ENCODE peak calls at places on chromosomes 4 and X, in ten cellular contexts. One of them, this sample, is unnamed.
A peak's percentile ranks its signal among the peaks of the same experiment; 100 is the strongest.

GRCh38 chr4:176588436-176588835 is 204.3 kb downstream of the VEGFC start:
- DNase-seq in epithelial cell of prostate: no peak
- DNase-seq in SJSA1: no peak
- DNase-seq in right cardiac atrium: no peak
- DNase-seq in GM23338: no peak
- DNase-seq in astrocyte: no peak
- DNase-seq in aorta: no peak
- DNase-seq in lung: no peak
- DNase-seq in heart right ventricle: no peak
- DNase-seq in substantia nigra: no peak
- DNase-seq in this sample: no peak

GRCh38 chrX:108309144-108309543 is 129.1 kb downstream of the COL4A6 start:
- DNase-seq in heart right ventricle: no peak
- DNase-seq in SJSA1: peak; percentile 32
- DNase-seq in right cardiac atrium: no peak
- DNase-seq in lung: no peak
- DNase-seq in aorta: no peak
- DNase-seq in astrocyte: peak; percentile 85
- DNase-seq in epithelial cell of prostate: no peak
- DNase-seq in substantia nigra: no peak
- DNase-seq in GM23338: no peak
- DNase-seq in this sample: no peak

GRCh38 chr4:128346054-128346716 is 58.6 kb upstream of the PGRMC2 start:
- DNase-seq in substantia nigra: no peak
- DNase-seq in astrocyte: peak; percentile 65
- DNase-seq in epithelial cell of prostate: no peak
- DNase-seq in aorta: no peak
- DNase-seq in GM23338: no peak
- DNase-seq in heart right ventricle: no peak
- DNase-seq in lung: no peak
- DNase-seq in SJSA1: no peak
- DNase-seq in right cardiac atrium: no peak
- DNase-seq in this sample: no peak

GRCh38 chrX:136453114-136453513 is 34.6 kb upstream of the BRS3 start:
- DNase-seq in SJSA1: no peak
- DNase-seq in substantia nigra: no peak
- DNase-seq in aorta: no peak
- DNase-seq in right cardiac atrium: no peak
- DNase-seq in astrocyte: no peak
- DNase-seq in GM23338: no peak
- DNase-seq in epithelial cell of prostate: no peak
- DNase-seq in heart right ventricle: no peak
- DNase-seq in lung: no peak
- DNase-seq in this sample: no peak

GRCh38 chr4:142126890-142127497 is 490.6 kb downstream of the IL15 start:
- DNase-seq in heart right ventricle: peak; percentile 70
- DNase-seq in SJSA1: peak; percentile 28
- DNase-seq in astrocyte: peak; percentile 56
- DNase-seq in right cardiac atrium: no peak
- DNase-seq in substantia nigra: peak; percentile 7
- DNase-seq in GM23338: peak; percentile 80
- DNase-seq in epithelial cell of prostate: peak; percentile 18
- DNase-seq in aorta: no peak
- DNase-seq in lung: peak; percentile 52
- DNase-seq in this sample: no peak

GRCh38 chr4:177155454-177155853 is 154.2 kb upstream of the NEIL3 start:
- DNase-seq in substantia nigra: no peak
- DNase-seq in SJSA1: no peak
- DNase-seq in heart right ventricle: no peak
- DNase-seq in astrocyte: no peak
- DNase-seq in lung: no peak
- DNase-seq in GM23338: peak; percentile 52
- DNase-seq in aorta: no peak
- DNase-seq in epithelial cell of prostate: no peak
- DNase-seq in right cardiac atrium: no peak
- DNase-seq in this sample: no peak

GRCh38 chr4:40630335-40631021 is 814 bp upstream of the RBM47 start:
- DNase-seq in lung: peak; percentile 83
- DNase-seq in aorta: peak; percentile 70
- DNase-seq in substantia nigra: peak; percentile 14
- DNase-seq in right cardiac atrium: peak; percentile 57
- DNase-seq in heart right ventricle: peak; percentile 14
- DNase-seq in astrocyte: no peak
- DNase-seq in SJSA1: no peak
- DNase-seq in epithelial cell of prostate: no peak
- DNase-seq in GM23338: peak; percentile 94
- DNase-seq in this sample: peak; percentile 27

GRCh38 chr4:10962246-10962645 is 277.7 kb upstream of the CLNK start:
- DNase-seq in epithelial cell of prostate: no peak
- DNase-seq in GM23338: no peak
- DNase-seq in lung: no peak
- DNase-seq in heart right ventricle: no peak
- DNase-seq in substantia nigra: no peak
- DNase-seq in SJSA1: no peak
- DNase-seq in aorta: no peak
- DNase-seq in right cardiac atrium: no peak
- DNase-seq in astrocyte: no peak
- DNase-seq in this sample: no peak

GRCh38 chr4:147547314-147548056 is 66.6 kb downstream of the EDNRA start:
- DNase-seq in SJSA1: peak; percentile 92
- DNase-seq in substantia nigra: no peak
- DNase-seq in aorta: no peak
- DNase-seq in astrocyte: peak; percentile 84
- DNase-seq in epithelial cell of prostate: no peak
- DNase-seq in right cardiac atrium: no peak
- DNase-seq in GM23338: no peak
- DNase-seq in lung: no peak
- DNase-seq in heart right ventricle: no peak
- DNase-seq in this sample: no peak

GRCh38 chr4:92265066-92265465 is 38.7 kb upstream of the GRID2 start:
- DNase-seq in GM23338: no peak
- DNase-seq in aorta: no peak
- DNase-seq in SJSA1: no peak
- DNase-seq in lung: no peak
- DNase-seq in substantia nigra: no peak
- DNase-seq in epithelial cell of prostate: no peak
- DNase-seq in right cardiac atrium: no peak
- DNase-seq in heart right ventricle: no peak
- DNase-seq in astrocyte: peak; percentile 1
- DNase-seq in this sample: no peak

GRCh38 chrX:37378399-37378798 is 29.2 kb downstream of the PRRG1 start:
- DNase-seq in lung: no peak
- DNase-seq in epithelial cell of prostate: no peak
- DNase-seq in astrocyte: peak; percentile 43
- DNase-seq in heart right ventricle: no peak
- DNase-seq in right cardiac atrium: no peak
- DNase-seq in SJSA1: peak; percentile 0
- DNase-seq in GM23338: no peak
- DNase-seq in substantia nigra: no peak
- DNase-seq in aorta: no peak
- DNase-seq in this sample: no peak

GRCh38 chrX:56783996-56784620 is 55.1 kb downstream of the NBDY start:
- DNase-seq in right cardiac atrium: no peak
- DNase-seq in heart right ventricle: no peak
- DNase-seq in SJSA1: no peak
- DNase-seq in substantia nigra: no peak
- DNase-seq in aorta: peak; percentile 33
- DNase-seq in epithelial cell of prostate: no peak
- DNase-seq in lung: no peak
- DNase-seq in astrocyte: no peak
- DNase-seq in GM23338: no peak
- DNase-seq in this sample: no peak

GRCh38 chrX:37959212-37960021 is 46.9 kb upstream of the SYTL5 start:
- DNase-seq in SJSA1: no peak
- DNase-seq in GM23338: peak; percentile 5
- DNase-seq in substantia nigra: no peak
- DNase-seq in epithelial cell of prostate: no peak
- DNase-seq in lung: no peak
- DNase-seq in aorta: no peak
- DNase-seq in astrocyte: no peak
- DNase-seq in heart right ventricle: no peak
- DNase-seq in right cardiac atrium: no peak
- DNase-seq in this sample: no peak

DNA sequence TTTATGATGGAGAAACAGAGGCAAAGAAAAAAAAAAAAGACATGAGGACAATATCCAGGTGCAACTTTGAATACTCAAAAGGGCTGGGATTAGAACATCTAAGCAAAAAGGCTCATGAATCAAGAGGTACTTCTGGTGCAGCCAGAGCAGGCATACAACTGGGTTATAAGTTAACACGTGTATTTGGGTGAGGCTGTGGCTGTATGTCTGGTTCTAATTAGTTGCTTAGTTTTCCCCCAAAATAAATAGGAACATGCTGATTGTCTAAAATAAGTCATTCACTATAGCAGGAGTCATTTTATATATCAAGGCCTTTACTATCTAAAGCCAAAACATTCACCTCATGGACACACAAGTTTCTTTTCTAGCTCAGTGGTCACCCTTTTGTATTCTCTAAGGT is 20.2 kb downstream of the NHS start:
- DNase-seq in epithelial cell of prostate: no peak
- DNase-seq in SJSA1: no peak
- DNase-seq in lung: no peak
- DNase-seq in GM23338: no peak
- DNase-seq in aorta: no peak
- DNase-seq in right cardiac atrium: no peak
- DNase-seq in astrocyte: no peak
- DNase-seq in heart right ventricle: no peak
- DNase-seq in substantia nigra: no peak
- DNase-seq in this sample: no peak
- H3K27ac ChIP-seq in epithelial cell of prostate: no peak overlapping the region
- H3K27ac ChIP-seq in SJSA1: no peak overlapping the region
- H3K27ac ChIP-seq in lung: no peak overlapping the region
- H3K27ac ChIP-seq in GM23338: no peak overlapping the region
- H3K27ac ChIP-seq in aorta: no peak overlapping the region
- H3K27ac ChIP-seq in right cardiac atrium: no peak overlapping the region
- H3K27ac ChIP-seq in astrocyte: no peak overlapping the region
- H3K27ac ChIP-seq in heart right ventricle: no peak overlapping the region
- H3K27ac ChIP-seq in substantia nigra: no peak overlapping the region
- H3K27ac ChIP-seq in this sample: no peak overlapping the region

GRCh38 chrX:3465017-3465416 is 118.6 kb upstream of the MXRA5 start:
- DNase-seq in heart right ventricle: no peak
- DNase-seq in lung: no peak
- DNase-seq in astrocyte: no peak
- DNase-seq in epithelial cell of prostate: no peak
- DNase-seq in GM23338: no peak
- DNase-seq in SJSA1: peak; percentile 15
- DNase-seq in substantia nigra: no peak
- DNase-seq in right cardiac atrium: no peak
- DNase-seq in aorta: no peak
- DNase-seq in this sample: no peak
- H3K27ac ChIP-seq in heart right ventricle: no peak overlapping the region
- H3K27ac ChIP-seq in lung: no peak overlapping the region
- H3K27ac ChIP-seq in astrocyte: no peak overlapping the region
- H3K27ac ChIP-seq in epithelial cell of prostate: no peak overlapping the region
- H3K27ac ChIP-seq in GM23338: no peak overlapping the region
- H3K27ac ChIP-seq in SJSA1: no peak overlapping the region
- H3K27ac ChIP-seq in substantia nigra: no peak overlapping the region
- H3K27ac ChIP-seq in right cardiac atrium: no peak overlapping the region
- H3K27ac ChIP-seq in aorta: no peak overlapping the region
- H3K27ac ChIP-seq in this sample: no peak overlapping the region

GRCh38 chr4:102217345-102217744 is 127.9 kb downstream of the SLC39A8 start:
- DNase-seq in SJSA1: no peak
- DNase-seq in astrocyte: no peak
- DNase-seq in GM23338: no peak
- DNase-seq in aorta: no peak
- DNase-seq in substantia nigra: no peak
- DNase-seq in right cardiac atrium: no peak
- DNase-seq in epithelial cell of prostate: no peak
- DNase-seq in lung: no peak
- DNase-seq in heart right ventricle: no peak
- DNase-seq in this sample: no peak
- H3K27ac ChIP-seq in SJSA1: no peak overlapping the region
- H3K27ac ChIP-seq in astrocyte: no peak overlapping the region
- H3K27ac ChIP-seq in GM23338: no peak overlapping the region
- H3K27ac ChIP-seq in aorta: no peak overlapping the region
- H3K27ac ChIP-seq in substantia nigra: no peak overlapping the region
- H3K27ac ChIP-seq in right cardiac atrium: no peak overlapping the region
- H3K27ac ChIP-seq in epithelial cell of prostate: no peak overlapping the region
- H3K27ac ChIP-seq in lung: no peak overlapping the region
- H3K27ac ChIP-seq in heart right ventricle: no peak overlapping the region
- H3K27ac ChIP-seq in this sample: no peak overlapping the region

GRCh38 chrX:109826954-109827708 is 94.1 kb upstream of the ACSL4 start:
- DNase-seq in epithelial cell of prostate: no peak
- DNase-seq in heart right ventricle: no peak
- DNase-seq in substantia nigra: no peak
- DNase-seq in SJSA1: peak; percentile 77
- DNase-seq in aorta: no peak
- DNase-seq in right cardiac atrium: no peak
- DNase-seq in astrocyte: peak; percentile 79
- DNase-seq in GM23338: peak; percentile 3
- DNase-seq in lung: no peak
- DNase-seq in this sample: no peak

GRCh38 chrX:109831326-109831985 is 98.4 kb upstream of the ACSL4 start:
- DNase-seq in heart right ventricle: no peak
- DNase-seq in aorta: no peak
- DNase-seq in substantia nigra: no peak
- DNase-seq in SJSA1: no peak
- DNase-seq in lung: no peak
- DNase-seq in epithelial cell of prostate: no peak
- DNase-seq in astrocyte: no peak
- DNase-seq in GM23338: no peak
- DNase-seq in right cardiac atrium: no peak
- DNase-seq in this sample: no peak

GRCh38 chrX:109830157-109830703 is 97.2 kb upstream of the ACSL4 start:
- DNase-seq in astrocyte: no peak
- DNase-seq in substantia nigra: no peak
- DNase-seq in aorta: no peak
- DNase-seq in SJSA1: no peak
- DNase-seq in lung: no peak
- DNase-seq in epithelial cell of prostate: no peak
- DNase-seq in GM23338: no peak
- DNase-seq in heart right ventricle: no peak
- DNase-seq in right cardiac atrium: no peak
- DNase-seq in this sample: no peak

GRCh38 chrX:109827772-109828171 is 94.7 kb upstream of the ACSL4 start:
- DNase-seq in heart right ventricle: no peak
- DNase-seq in GM23338: no peak
- DNase-seq in epithelial cell of prostate: no peak
- DNase-seq in right cardiac atrium: no peak
- DNase-seq in aorta: no peak
- DNase-seq in substantia nigra: no peak
- DNase-seq in lung: no peak
- DNase-seq in astrocyte: no peak
- DNase-seq in SJSA1: no peak
- DNase-seq in this sample: no peak

DNA sequence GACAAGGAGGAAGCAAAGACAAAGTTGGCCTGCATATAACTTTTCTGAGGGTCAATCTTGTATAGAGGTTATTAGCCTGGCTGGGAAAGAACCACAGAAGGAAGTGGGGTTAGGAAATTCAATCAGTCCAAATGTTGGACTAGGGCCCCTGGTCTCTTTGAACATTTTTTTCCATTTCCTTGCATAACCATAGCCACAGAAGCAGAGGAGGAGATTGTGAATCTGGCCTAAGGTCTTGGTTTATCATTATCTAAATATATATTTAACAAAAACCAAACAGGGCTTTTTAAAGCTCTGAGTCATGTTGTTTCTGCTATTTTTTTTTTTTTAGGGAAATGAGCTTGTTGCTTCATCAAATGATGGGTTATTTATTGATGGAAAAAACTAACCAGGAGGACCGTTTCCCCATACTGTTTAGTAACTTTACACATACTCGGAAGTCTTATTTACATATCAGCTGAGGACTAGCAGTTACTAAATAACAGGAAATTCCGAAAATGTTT is 97.7 kb upstream of the ACSL4 start:
- DNase-seq in aorta: no peak
- DNase-seq in astrocyte: peak; percentile 67
- DNase-seq in SJSA1: no peak
- DNase-seq in substantia nigra: no peak
- DNase-seq in epithelial cell of prostate: no peak
- DNase-seq in right cardiac atrium: no peak
- DNase-seq in heart right ventricle: no peak
- DNase-seq in GM23338: no peak
- DNase-seq in lung: no peak
- DNase-seq in this sample: no peak
- H3K27ac ChIP-seq in aorta: no peak overlapping the region
- H3K27ac ChIP-seq in astrocyte: no peak overlapping the region
- H3K27ac ChIP-seq in SJSA1: no peak overlapping the region
- H3K27ac ChIP-seq in substantia nigra: no peak overlapping the region
- H3K27ac ChIP-seq in epithelial cell of prostate: no peak overlapping the region
- H3K27ac ChIP-seq in right cardiac atrium: no peak overlapping the region
- H3K27ac ChIP-seq in heart right ventricle: no peak overlapping the region
- H3K27ac ChIP-seq in GM23338: no peak overlapping the region
- H3K27ac ChIP-seq in lung: no peak overlapping the region
- H3K27ac ChIP-seq in this sample: no peak overlapping the region